ENCODE peak calls at places on chromosome 12, in seven cellular contexts. W is body of pancreas, B is WERI-Rb-1, C is IMR-90, O is heart right ventricle, Z is transverse colon, S is fibroblast of mammary gland. Q is an unnamed sample.

GRCh38 chr12:56315256-56315625 is 547 bp downstream of the CNPY2 start:
- DNase-seq in W (no peak), B (peak; percentile 10), C (no peak), O (peak; percentile 11), Z (peak; percentile 24), S (no peak), Q (no peak)

GRCh38 chr12:56581418-56582145 is 48.5 kb downstream of the BAZ2A start:
- DNase-seq in W (no peak), B (no peak), C (peak; percentile 69), O (no peak), Z (no peak), S (peak; percentile 36), Q (no peak)

GRCh38 chr12:98635657-98636323 is 8.8 kb downstream of the IKBIP start:
- DNase-seq in W (no peak), B (no peak), C (peak; percentile 77), O (no peak), Z (no peak), S (peak; percentile 54), Q (peak; percentile 63)

GRCh38 chr12:27937768-27938167 is 34.8 kb downstream of the PTHLH start:
- DNase-seq in W (no peak), B (no peak), C (no peak), O (no peak), Z (no peak), S (peak; percentile 22), Q (peak; percentile 41)

GRCh38 chr12:26273811-26274210 is 78.4 kb downstream of the SSPN start:
- DNase-seq in W (no peak), B (no peak), C (no peak), O (no peak), Z (no peak), S (no peak), Q (no peak)

GRCh38 chr12:532908-533565 is 73.3 kb downstream of the B4GALNT3 start:
- DNase-seq in W (no peak), B (peak; percentile 35), C (peak; percentile 64), O (no peak), Z (no peak), S (peak; percentile 75), Q (no peak)

GRCh38 chr12:124512667-124513296 is 54.6 kb downstream of the NCOR2 start:
- DNase-seq in W (peak; percentile 66), B (no peak), C (peak; percentile 98), O (peak; percentile 90), Z (peak; percentile 86), S (peak; percentile 99), Q (peak; percentile 98)

GRCh38 chr12:20196767-20197166 is 171.6 kb upstream of the PDE3A start:
- DNase-seq in W (no peak), B (no peak), C (no peak), O (no peak), Z (no peak), S (no peak), Q (no peak)

GRCh38 chr12:39986674-39987073 is 119.2 kb downstream of the SLC2A13 start:
- DNase-seq in W (no peak), B (no peak), C (no peak), O (no peak), Z (no peak), S (no peak), Q (no peak)

DNA sequence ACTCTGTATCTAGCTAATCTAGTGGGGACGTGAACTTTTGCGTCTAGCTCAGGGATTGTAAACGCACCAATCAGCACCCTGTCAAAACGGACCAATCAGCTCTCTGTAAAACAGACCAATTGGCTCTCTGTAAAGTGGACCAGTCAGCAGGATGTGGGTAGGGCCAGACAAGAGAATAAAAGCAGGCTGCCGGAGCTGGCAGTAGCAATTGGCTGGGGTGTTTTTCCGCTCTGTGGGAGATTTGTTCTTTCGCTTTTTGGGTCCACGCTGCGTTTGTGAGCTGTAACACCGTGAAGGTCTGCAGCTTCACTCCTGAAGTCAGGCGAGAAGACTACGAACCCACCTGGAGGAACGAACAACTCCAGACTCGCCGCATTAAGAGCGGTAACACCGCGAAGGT is 76.5 kb downstream of the SPRING1 start:
- DNase-seq in W (no peak), B (no peak), C (no peak), O (no peak), Z (no peak), S (no peak), Q (no peak)
- H3K4me3 ChIP-seq in W (no peak overlapping the region), B (no peak overlapping the region), C (no peak overlapping the region), O (no peak overlapping the region), Z (no peak overlapping the region), S (no peak overlapping the region), Q (no peak overlapping the region)

GRCh38 chr12:32418903-32419519 is 19.7 kb downstream of the FGD4 start:
- DNase-seq in W (no peak), B (no peak), C (no peak), O (no peak), Z (no peak), S (no peak), Q (no peak)
- TF ChIP-seq CTCF in W (no peak), B (no peak), C (no peak), O (no peak), Z (no peak), S (no peak), Q (no peak)

GRCh38 chr12:65607271-65607880 is 216.9 kb upstream of the HMGA2 start:
- DNase-seq in W (no peak), B (no peak), C (no peak), O (no peak), Z (no peak), S (peak; percentile 46), Q (no peak)
- H3K4me3 ChIP-seq in W (no peak overlapping the region), B (no peak overlapping the region), C (no peak overlapping the region), O (no peak overlapping the region), Z (no peak overlapping the region), S (no peak overlapping the region), Q (no peak overlapping the region)

GRCh38 chr12:87866602-87867292 is 162.5 kb downstream of the C12orf50 start:
- DNase-seq in W (no peak), B (no peak), C (peak; percentile 50), O (no peak), Z (no peak), S (peak; percentile 51), Q (peak; percentile 25)
- TF ChIP-seq CTCF in W (no peak), B (peak; percentile 52), C (peak; percentile 53), O (no peak), Z (no peak), S (peak; percentile 71), Q (peak; percentile 44)

Q was measured in cardiac fibroblast.